ENCODE peak calls at places on chromosome 1, in seven cellular contexts. Q is brain microvascular endothelial cell, Y is AG08395, W is nucleus accumbens, K is NCI-H1105 treated with DMSO at 0.1 percent for 48 hours, R is AG08396, S is GM10248. U is an unnamed sample.
A peak's percentile ranks its signal among the peaks of the same experiment; 100 is the strongest.

GRCh38 chr1:183251959-183252450 is 65.9 kb downstream of the LAMC2 start:
- DNase-seq in Q (no peak), Y (no peak), W (no peak), K (no peak), R (no peak), S (no peak), U (no peak)

GRCh38 chr1:48123647-48124046 is 98.9 kb upstream of the SLC5A9 start:
- DNase-seq in Q (no peak), Y (no peak), W (no peak), K (no peak), R (no peak), S (no peak), U (no peak)

GRCh38 chr1:63523738-63524137 is 413 bp downstream of the EFCAB7 start:
- DNase-seq in Q (no peak), Y (peak; percentile 10), W (peak; percentile 20), K (no peak), R (peak; percentile 8), S (no peak), U (no peak)

GRCh38 chr1:29804181-29804899 is 568.0 kb downstream of the PTPRU start:
- DNase-seq in Q (no peak), Y (no peak), W (no peak), K (no peak), R (no peak), S (no peak), U (no peak)

GRCh38 chr1:31010081-31010989 is 55.2 kb downstream of the PUM1 start:
- DNase-seq in Q (peak; percentile 66), Y (peak; percentile 11), W (no peak), K (no peak), R (no peak), S (peak; percentile 33), U (no peak)

GRCh38 chr1:9239622-9240401 is 5.2 kb downstream of the H6PD start:
- DNase-seq in Q (peak; percentile 57), Y (no peak), W (no peak), K (no peak), R (no peak), S (peak; percentile 71), U (no peak)

GRCh38 chr1:24725209-24725651 is 20.0 kb upstream of the CLIC4 start:
- DNase-seq in Q (peak; percentile 48), Y (no peak), W (no peak), K (no peak), R (peak; percentile 29), S (no peak), U (no peak)

GRCh38 chr1:3029991-3030662 is 8.9 kb downstream of the ACTRT2 start:
- DNase-seq in Q (no peak), Y (no peak), W (no peak), K (no peak), R (no peak), S (no peak), U (no peak)

GRCh38 chr1:77511440-77511840 is 171.0 kb downstream of the ZZZ3 start:
- DNase-seq in Q (peak; percentile 69), Y (peak; percentile 86), W (no peak), K (no peak), R (peak; percentile 53), S (no peak), U (no peak)

GRCh38 chr1:232147215-232147614 is 482.7 kb downstream of the SIPA1L2 start:
- DNase-seq in Q (no peak), Y (no peak), W (no peak), K (no peak), R (no peak), S (no peak), U (no peak)

GRCh38 chr1:204945565-204945977 is 74.9 kb downstream of the NFASC start:
- DNase-seq in Q (no peak), Y (no peak), W (no peak), K (peak; percentile 16), R (no peak), S (no peak), U (no peak)